ENCODE peak calls at places on chromosomes 12 and 14, in eight cellular contexts. X is CD8-positive, alpha-beta memory T cell; N is A549; R is psoas muscle; T is right atrium auricular region; L is fibroblast of lung; Q is PC-3; O is IMR-90. S is an unnamed sample. For H3K9me3, the result is how much of the 10 kb centered on the place peaks cover.

GRCh38 chr14:103616635-103617300 is 12.2 kb upstream of the KLC1 start:
- DNase-seq in T (no peak), X (no peak), N (no peak), L (no peak), O (no peak), Q (no peak), R (no peak), S (no peak)

GRCh38 chr12:12502813-12503146 is 59.9 kb downstream of the DUSP16 start:
- DNase-seq in N (no peak), R (no peak), O (no peak), Q (no peak), X (peak), T (no peak), L (no peak), S (no peak)

GRCh38 chr12:88111074-88111652 is 30.7 kb downstream of the CEP290 start:
- DNase-seq in O (peak), T (no peak), N (peak), R (no peak), X (peak), L (peak), Q (peak), S (peak)

GRCh38 chr12:63353559-63353958 is 202.6 kb upstream of the AVPR1A start:
- DNase-seq in X (no peak), Q (peak), L (peak), O (peak), N (no peak), T (no peak), R (no peak), S (peak)

GRCh38 chr14:90426663-90427062 is 29.8 kb downstream of the CALM1 start:
- DNase-seq in R (no peak), L (peak), N (no peak), T (peak), X (no peak), Q (no peak), O (no peak), S (peak)

GRCh38 chr12:81626406-81626805 is 132.7 kb downstream of the PPFIA2 start:
- DNase-seq in O (no peak), X (no peak), N (no peak), T (no peak), L (no peak), R (no peak), Q (no peak), S (no peak)

GRCh38 chr12:120474092-120474960 is 4.8 kb upstream of the SRSF9 start:
- DNase-seq in L (no peak), R (no peak), X (no peak), Q (peak), T (no peak), O (peak), N (peak), S (peak)

GRCh38 chr12:106976013-106976658 is 10.8 kb downstream of the MTERF2 start:
- DNase-seq in Q (no peak), O (peak), N (no peak), R (no peak), T (no peak), X (no peak), L (peak), S (peak)

GRCh38 chr14:53570411-53571387 is 385.9 kb downstream of the BMP4 start:
- DNase-seq in Q (no peak), T (no peak), N (no peak), O (no peak), L (no peak), X (no peak), R (no peak), S (no peak)

GRCh38 chr12:107951024-107951423 is 176.5 kb downstream of the ASCL4 start:
- DNase-seq in R (no peak), X (no peak), N (no peak), T (no peak), Q (no peak), L (no peak), O (no peak), S (no peak)

GRCh38 chr12:103855896-103856657 is 15.0 kb upstream of the NT5DC3 start:
- DNase-seq in T (no peak), Q (no peak), O (no peak), X (no peak), L (no peak), N (no peak), R (no peak), S (no peak)

GRCh38 chr14:103698380-103699260 is 16.6 kb downstream of the XRCC3 start:
- DNase-seq in T (no peak), R (peak), X (no peak), N (no peak), Q (peak), L (no peak), O (no peak), S (no peak)

GRCh38 chr14:21711360-21711961 is 37.8 kb upstream of the OR4E1 start:
- DNase-seq in N (peak), T (no peak), Q (peak), O (peak), L (peak), R (no peak), X (no peak), S (peak)

GRCh38 chr12:50166776-50167025 is 468 bp downstream of the CERS5 start:
- DNase-seq in R (peak), X (no peak), T (peak), L (no peak), O (no peak), N (no peak), Q (no peak), S (peak)

GRCh38 chr14:88191605-88192004 is 131.5 kb downstream of the KCNK10 start:
- DNase-seq in L (no peak), O (no peak), T (no peak), R (no peak), N (no peak), Q (no peak), X (no peak), S (no peak)

GRCh38 chr12:84136862-84137367 is 775.7 kb downstream of the SLC6A15 start:
- DNase-seq in T (no peak), R (no peak), N (peak), X (no peak), L (peak), O (peak), Q (peak), S (peak)

GRCh38 chr14:49879683-49880204 is 13.1 kb upstream of the ARF6 start:
- DNase-seq in L (peak), T (no peak), Q (peak), R (peak), O (peak), X (peak), N (peak), S (peak)

GRCh38 chr12:6542209-6543009 is 8.1 kb downstream of the GAPDH start:
- DNase-seq in Q (no peak), N (no peak), L (no peak), R (no peak), O (no peak), T (no peak), X (no peak), S (no peak)

GRCh38 chr12:113973109-113973904 is 7.2 kb upstream of the RBM19 start:
- DNase-seq in N (no peak), L (no peak), T (no peak), Q (no peak), O (no peak), X (no peak), R (no peak), S (no peak)

GRCh38 chr12:133130038-133130807 is at the start of the genes ZNF10 and ZNF891:
- DNase-seq in N (peak), O (peak), L (peak), Q (peak), T (peak), X (peak), R (peak), S (peak)
- H3K9me3 ChIP-seq in N (half or more), O (under half), L (under half), Q (under half), T (half or more), X (under half), R (half or more), S (under half)

GRCh38 chr12:126763359-126763758 is 1503.6 kb upstream of the TMEM132C start:
- DNase-seq in O (no peak), N (no peak), R (no peak), L (no peak), Q (no peak), X (no peak), T (no peak), S (no peak)

GRCh38 chr12:126768517-126768916 is 1498.5 kb upstream of the TMEM132C start:
- DNase-seq in T (no peak), R (no peak), N (no peak), X (peak), O (no peak), Q (no peak), L (no peak), S (no peak)

GRCh38 chr12:126772171-126772864 is 1494.7 kb upstream of the TMEM132C start:
- DNase-seq in Q (peak), L (no peak), N (peak), T (no peak), X (peak), R (no peak), O (peak), S (peak)

GRCh38 chr12:126770188-126770587 is 1496.8 kb upstream of the TMEM132C start:
- DNase-seq in Q (no peak), X (no peak), N (no peak), T (no peak), O (no peak), L (no peak), R (no peak), S (no peak)

DNA sequence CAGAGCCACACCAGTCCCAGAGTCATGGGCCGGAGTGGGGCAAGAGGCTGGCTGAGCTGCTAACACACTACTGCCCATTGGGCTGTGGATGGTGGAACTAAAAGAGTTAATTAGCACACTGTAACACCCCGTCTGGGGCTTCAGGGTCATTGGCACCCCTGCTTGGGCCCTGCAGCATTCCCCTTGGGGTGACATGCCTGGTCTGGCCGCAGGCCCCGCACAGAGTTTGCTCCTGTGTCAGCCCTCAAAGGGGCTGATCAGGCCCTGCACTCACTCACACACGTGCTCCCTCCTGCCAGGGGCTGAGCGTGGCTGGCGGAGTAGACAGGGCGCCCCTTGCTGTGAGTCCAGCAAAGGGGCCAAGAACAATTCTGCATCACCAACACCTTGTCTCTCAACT is 1499.6 kb upstream of the TMEM132C start:
- DNase-seq in X (no peak), T (no peak), O (no peak), N (no peak), R (no peak), L (no peak), Q (no peak), S (no peak)
- H3K9me3 ChIP-seq in X (under half), T (under half), O (under half), N (under half), R (under half), L (under half), Q (under half), S (under half)

DNA sequence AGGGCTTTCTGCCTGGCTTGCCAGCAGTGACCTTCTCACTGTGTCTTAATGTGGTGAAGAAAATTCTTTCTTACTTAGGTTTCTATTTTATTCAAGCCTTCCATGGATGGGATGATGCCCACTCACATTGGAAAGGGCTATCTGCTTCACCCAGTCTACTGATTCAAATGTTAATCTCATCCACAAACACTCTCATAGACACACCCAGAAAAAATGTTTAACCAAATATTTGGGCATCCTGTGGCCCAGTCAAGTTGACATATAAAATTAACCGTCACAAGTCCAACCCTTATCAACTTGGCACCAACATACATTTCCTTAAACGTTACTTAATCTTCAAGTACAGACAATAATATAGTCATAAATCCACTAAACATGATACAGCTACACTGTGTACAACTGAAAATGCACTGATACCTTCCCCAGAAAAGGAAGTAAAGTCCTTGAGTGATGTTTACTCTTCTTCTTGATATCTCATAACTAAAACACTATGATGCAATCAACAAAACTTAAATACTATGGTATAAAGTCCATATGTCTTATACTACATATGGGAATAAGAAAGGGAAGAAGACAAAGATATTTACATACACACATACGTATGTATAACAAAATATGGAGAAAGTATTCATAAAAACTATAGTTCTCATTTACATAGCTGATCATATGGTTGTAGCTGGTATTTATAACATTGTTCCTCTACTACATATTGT is 394.7 kb upstream of the NOVA1 start:
- DNase-seq in T (no peak), R (no peak), L (no peak), Q (peak), N (no peak), X (no peak), O (no peak), S (no peak)
- H3K9me3 ChIP-seq in T (under half), R (under half), L (under half), Q (under half), N (under half), X (under half), O (under half), S (under half)

GRCh38 chr12:46082473-46082872 is 92.1 kb upstream of the SCAF11 start:
- DNase-seq in L (no peak), Q (no peak), N (no peak), X (no peak), O (no peak), T (no peak), R (no peak), S (no peak)
- H3K9me3 ChIP-seq in L (under half), Q (under half), N (under half), X (under half), O (under half), T (under half), R (under half), S (under half)

GRCh38 chr14:105914738-105915385 is 388.5 kb downstream of the TMEM121 start:
- DNase-seq in R (peak), L (no peak), O (no peak), T (no peak), X (no peak), Q (no peak), N (no peak), S (no peak)
- H3K9me3 ChIP-seq in R (under half), L (under half), O (under half), T (under half), X (under half), Q (under half), N (under half), S (under half)

GRCh38 chr14:106051790-106052189 is 525.4 kb downstream of the TMEM121 start:
- DNase-seq in R (no peak), Q (no peak), X (no peak), N (no peak), T (no peak), O (no peak), L (no peak), S (no peak)
- H3K9me3 ChIP-seq in R (under half), Q (under half), X (under half), N (under half), T (under half), O (under half), L (under half), S (under half)

DNA sequence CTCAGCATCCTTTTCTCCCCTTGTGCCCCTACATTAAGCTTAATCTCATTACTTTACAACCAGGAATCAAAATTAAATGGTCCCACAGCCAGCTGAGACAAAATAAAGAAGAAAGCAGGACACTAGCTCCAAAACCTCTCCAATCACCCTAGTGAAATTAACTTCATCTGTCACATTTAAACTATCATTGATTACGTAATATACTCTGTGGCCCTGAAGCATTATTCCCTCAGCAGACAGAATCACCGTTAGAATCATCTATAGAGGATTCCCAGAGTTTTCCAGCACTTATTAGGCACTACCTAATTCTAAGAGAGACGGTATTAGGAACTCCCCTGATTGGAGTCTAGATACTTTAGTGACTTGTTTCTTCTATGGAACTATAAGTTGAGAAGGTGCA is at the start of gene OR4K17:
- DNase-seq in T (no peak), R (no peak), O (no peak), Q (no peak), N (no peak), L (no peak), X (no peak), S (no peak)
- H3K9me3 ChIP-seq in T (under half), R (under half), O (under half), Q (under half), N (under half), L (under half), X (under half), S (under half)

DNA sequence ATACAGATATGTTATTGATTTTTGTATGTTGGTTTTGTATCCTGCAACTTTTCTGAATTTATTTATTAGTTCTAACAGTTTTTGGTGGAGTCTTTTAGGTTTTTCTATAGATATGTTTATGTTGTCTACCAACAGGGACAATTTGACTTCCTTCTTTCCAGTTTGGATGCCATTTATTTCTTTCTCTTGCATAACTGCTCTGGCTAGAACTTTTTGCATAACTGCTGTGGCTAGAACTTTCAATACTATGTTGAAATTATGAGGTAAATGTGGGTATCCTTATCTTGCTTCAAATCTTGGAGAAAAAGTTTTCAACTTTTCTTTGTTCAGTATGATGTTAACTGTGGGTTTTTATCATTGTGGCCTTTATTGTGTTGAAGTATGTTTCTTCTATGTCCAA is 39.9 kb upstream of the PLBD1 start:
- DNase-seq in O (no peak), X (no peak), L (no peak), Q (no peak), N (no peak), R (no peak), T (no peak), S (no peak)
- H3K9me3 ChIP-seq in O (under half), X (under half), L (under half), Q (under half), N (under half), R (under half), T (half or more), S (under half)

GRCh38 chr12:38101753-38102152 is 214.8 kb upstream of the ALG10B start:
- DNase-seq in L (no peak), X (no peak), Q (no peak), R (no peak), T (no peak), O (no peak), N (no peak), S (no peak)

GRCh38 chr12:38099686-38100085 is 216.9 kb upstream of the ALG10B start:
- DNase-seq in R (no peak), L (no peak), X (no peak), O (no peak), N (no peak), Q (no peak), T (no peak), S (no peak)

DNA sequence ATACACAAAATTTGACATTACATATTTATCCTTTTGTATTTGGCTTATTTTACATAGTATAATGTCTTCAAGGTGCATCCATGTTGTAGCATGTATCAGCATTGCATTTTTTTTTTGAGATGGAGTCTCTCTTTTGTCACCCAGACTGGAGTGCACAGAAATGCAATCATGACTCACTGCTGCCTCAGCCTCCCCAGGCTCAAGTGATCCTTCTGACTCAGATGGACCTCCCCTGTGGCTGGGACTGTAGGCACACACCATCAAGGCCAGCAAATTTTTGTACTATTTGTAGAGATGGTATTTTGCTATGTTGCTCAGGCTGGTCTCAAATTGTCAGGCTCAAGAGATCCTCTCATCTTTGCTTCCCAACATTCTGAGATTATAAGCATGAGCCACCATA is 214.4 kb upstream of the ALG10B start:
- DNase-seq in O (no peak), T (no peak), X (no peak), N (no peak), R (no peak), L (no peak), Q (peak), S (no peak)
- H3K9me3 ChIP-seq in O (under half), T (under half), X (under half), N (under half), R (under half), L (under half), Q (under half), S (under half)

GRCh38 chr14:37830271-37830670 is 234.8 kb downstream of the TTC6 start:
- DNase-seq in T (no peak), R (no peak), L (no peak), X (no peak), N (no peak), Q (no peak), O (no peak), S (no peak)
- H3K9me3 ChIP-seq in T (half or more), R (under half), L (under half), X (under half), N (under half), Q (under half), O (under half), S (under half)

S was measured in GM23248.